ENCODE peak calls at places on chromosomes 16 and 17, in six cellular contexts. One of them, this sample, is unnamed.

GRCh38 chr17:39739020-39739884 is 1.5 kb downstream of the GRB7 start:
- DNase-seq in naive thymus-derived CD4-positive, alpha-beta T cell: no peak
- DNase-seq in A549: peak
- DNase-seq in OCI-LY7: peak
- DNase-seq in IMR-90: no peak
- DNase-seq in stimulated activated CD4-positive, alpha-beta T cell treated with anti-CD3 and anti-CD28 coated beads, Interleukin-15, amount 100 ng/mL, for 1 hour: no peak
- DNase-seq in this sample: no peak

GRCh38 chr16:66044089-66044488 is 322.4 kb upstream of the CDH5 start:
- DNase-seq in IMR-90: no peak
- DNase-seq in naive thymus-derived CD4-positive, alpha-beta T cell: no peak
- DNase-seq in stimulated activated CD4-positive, alpha-beta T cell treated with anti-CD3 and anti-CD28 coated beads, Interleukin-15, amount 100 ng/mL, for 1 hour: no peak
- DNase-seq in OCI-LY7: no peak
- DNase-seq in A549: no peak
- DNase-seq in this sample: no peak

GRCh38 chr17:82328994-82329507 is 4.5 kb downstream of the SECTM1 start:
- DNase-seq in stimulated activated CD4-positive, alpha-beta T cell treated with anti-CD3 and anti-CD28 coated beads, Interleukin-15, amount 100 ng/mL, for 1 hour: no peak
- DNase-seq in OCI-LY7: no peak
- DNase-seq in A549: no peak
- DNase-seq in naive thymus-derived CD4-positive, alpha-beta T cell: no peak
- DNase-seq in IMR-90: no peak
- DNase-seq in this sample: no peak

GRCh38 chr17:43574348-43574747 is 28.2 kb upstream of the ETV4 start:
- DNase-seq in IMR-90: no peak
- DNase-seq in stimulated activated CD4-positive, alpha-beta T cell treated with anti-CD3 and anti-CD28 coated beads, Interleukin-15, amount 100 ng/mL, for 1 hour: no peak
- DNase-seq in A549: no peak
- DNase-seq in naive thymus-derived CD4-positive, alpha-beta T cell: no peak
- DNase-seq in OCI-LY7: no peak
- DNase-seq in this sample: no peak

GRCh38 chr16:57061084-57061905 is 31.1 kb upstream of the CPNE2 start:
- DNase-seq in stimulated activated CD4-positive, alpha-beta T cell treated with anti-CD3 and anti-CD28 coated beads, Interleukin-15, amount 100 ng/mL, for 1 hour: no peak
- DNase-seq in OCI-LY7: no peak
- DNase-seq in naive thymus-derived CD4-positive, alpha-beta T cell: no peak
- DNase-seq in IMR-90: peak
- DNase-seq in A549: no peak
- DNase-seq in this sample: peak

GRCh38 chr16:50354629-50355456 is 13.9 kb downstream of the BRD7 start:
- DNase-seq in stimulated activated CD4-positive, alpha-beta T cell treated with anti-CD3 and anti-CD28 coated beads, Interleukin-15, amount 100 ng/mL, for 1 hour: no peak
- DNase-seq in naive thymus-derived CD4-positive, alpha-beta T cell: peak
- DNase-seq in OCI-LY7: peak
- DNase-seq in A549: no peak
- DNase-seq in IMR-90: no peak
- DNase-seq in this sample: no peak

GRCh38 chr17:63099420-63099819 is 133.4 kb downstream of the TANC2 start:
- DNase-seq in stimulated activated CD4-positive, alpha-beta T cell treated with anti-CD3 and anti-CD28 coated beads, Interleukin-15, amount 100 ng/mL, for 1 hour: no peak
- DNase-seq in A549: no peak
- DNase-seq in OCI-LY7: no peak
- DNase-seq in IMR-90: no peak
- DNase-seq in naive thymus-derived CD4-positive, alpha-beta T cell: no peak
- DNase-seq in this sample: no peak

GRCh38 chr16:30697264-30698138 is 1.5 kb upstream of the SRCAP start:
- DNase-seq in naive thymus-derived CD4-positive, alpha-beta T cell: no peak
- DNase-seq in stimulated activated CD4-positive, alpha-beta T cell treated with anti-CD3 and anti-CD28 coated beads, Interleukin-15, amount 100 ng/mL, for 1 hour: no peak
- DNase-seq in IMR-90: peak
- DNase-seq in A549: peak
- DNase-seq in OCI-LY7: peak
- DNase-seq in this sample: no peak

GRCh38 chr16:89536886-89537548 is 23.5 kb upstream of the RPL13 start:
- DNase-seq in A549: no peak
- DNase-seq in IMR-90: no peak
- DNase-seq in stimulated activated CD4-positive, alpha-beta T cell treated with anti-CD3 and anti-CD28 coated beads, Interleukin-15, amount 100 ng/mL, for 1 hour: no peak
- DNase-seq in OCI-LY7: no peak
- DNase-seq in naive thymus-derived CD4-positive, alpha-beta T cell: no peak
- DNase-seq in this sample: peak

GRCh38 chr17:64661981-64662773 is at the start of gene SMURF2:
- DNase-seq in A549: peak
- DNase-seq in IMR-90: peak
- DNase-seq in OCI-LY7: peak
- DNase-seq in stimulated activated CD4-positive, alpha-beta T cell treated with anti-CD3 and anti-CD28 coated beads, Interleukin-15, amount 100 ng/mL, for 1 hour: peak
- DNase-seq in naive thymus-derived CD4-positive, alpha-beta T cell: peak
- DNase-seq in this sample: peak

GRCh38 chr16:84143784-84144199 is 1.2 kb downstream of the HSDL1 start:
- DNase-seq in stimulated activated CD4-positive, alpha-beta T cell treated with anti-CD3 and anti-CD28 coated beads, Interleukin-15, amount 100 ng/mL, for 1 hour: no peak
- DNase-seq in IMR-90: no peak
- DNase-seq in naive thymus-derived CD4-positive, alpha-beta T cell: no peak
- DNase-seq in OCI-LY7: no peak
- DNase-seq in A549: no peak
- DNase-seq in this sample: no peak

GRCh38 chr17:778096-778495 is 4.0 kb downstream of the GLOD4 start:
- DNase-seq in A549: no peak
- DNase-seq in naive thymus-derived CD4-positive, alpha-beta T cell: no peak
- DNase-seq in IMR-90: no peak
- DNase-seq in OCI-LY7: no peak
- DNase-seq in stimulated activated CD4-positive, alpha-beta T cell treated with anti-CD3 and anti-CD28 coated beads, Interleukin-15, amount 100 ng/mL, for 1 hour: no peak
- DNase-seq in this sample: no peak

This sample was measured in myocyte.